ENCODE peak calls at places on chromosomes 11 and 22, in four cellular contexts. P is GF-D8, S is germinal center, R is HCEC 1CT. B is an unnamed sample.
A peak's percentile ranks its signal among the peaks of the same experiment; 100 is the strongest.

GRCh38 chr11:11261629-11262028 is 91.4 kb downstream of the CSNK2A3 start:
- DNase-seq in R (no peak), P (no peak), S (peak; percentile 82), B (no peak)

GRCh38 chr11:104830080-104830479 is 68.2 kb downstream of the CASP12 start:
- DNase-seq in R (peak; percentile 76), S (no peak), P (no peak), B (no peak)

GRCh38 chr22:21641795-21642583 is at the start of gene SDF2L1:
- DNase-seq in S (peak; percentile 99), P (peak; percentile 93), R (peak; percentile 98), B (peak; percentile 99)

GRCh38 chr11:74018331-74019005 is 9.6 kb upstream of the UCP3 start:
- DNase-seq in P (peak; percentile 66), S (no peak), R (peak; percentile 80), B (no peak)

GRCh38 chr11:18536195-18536594 is 9.5 kb upstream of the TSG101 start:
- DNase-seq in R (no peak), P (no peak), S (no peak), B (no peak)

GRCh38 chr11:61814958-61815789 is 1.6 kb downstream of the FADS1 start:
- DNase-seq in P (peak; percentile 72), R (peak; percentile 98), S (peak; percentile 57), B (peak; percentile 33)

GRCh38 chr11:65310215-65310614 is 4.5 kb upstream of the CDC42EP2 start:
- DNase-seq in P (no peak), S (no peak), R (no peak), B (no peak)

GRCh38 chr11:3101921-3102640 is 44.9 kb upstream of the CARS1 start:
- DNase-seq in S (peak; percentile 2), P (no peak), R (no peak), B (no peak)

GRCh38 chr11:13376838-13377237 is 86.2 kb downstream of the BTBD10 start:
- DNase-seq in S (no peak), P (no peak), R (no peak), B (no peak)

GRCh38 chr11:78798567-78799170 is 224.0 kb upstream of the NARS2 start:
- DNase-seq in R (peak; percentile 41), P (no peak), S (peak; percentile 45), B (no peak)

GRCh38 chr11:122703541-122704272 is 48.2 kb downstream of the UBASH3B start:
- DNase-seq in S (no peak), P (no peak), R (no peak), B (no peak)

GRCh38 chr11:95514386-95515145 is 275.0 kb downstream of the FAM76B start:
- DNase-seq in P (no peak), R (no peak), S (no peak), B (no peak)

GRCh38 chr22:18062421-18062820 is 15.4 kb upstream of the PEX26 start:
- DNase-seq in S (no peak), P (no peak), R (no peak), B (no peak)

GRCh38 chr11:2911088-2912037 is 17.9 kb downstream of the PHLDA2 start:
- DNase-seq in R (no peak), P (no peak), S (no peak), B (no peak)

GRCh38 chr11:64053699-64054098 is 18.0 kb downstream of the FLRT1 start:
- DNase-seq in R (no peak), P (no peak), S (no peak), B (no peak)

GRCh38 chr11:122327528-122327927 is 211.5 kb upstream of the BLID start:
- DNase-seq in R (no peak), S (no peak), P (no peak), B (no peak)

GRCh38 chr22:49094151-49094550 is 733.5 kb downstream of the BRD1 start:
- DNase-seq in R (no peak), S (no peak), P (no peak), B (no peak)

GRCh38 chr11:65134952-65135632 is 773 bp upstream of the SYVN1 start:
- DNase-seq in P (peak; percentile 91), R (peak; percentile 95), S (peak; percentile 96), B (peak; percentile 90)

GRCh38 chr11:3840870-3841425 is at the start of gene RHOG:
- DNase-seq in S (peak; percentile 91), R (peak; percentile 88), P (no peak), B (peak; percentile 84)

GRCh38 chr22:20937031-20937793 is 20.0 kb downstream of the CRKL start:
- DNase-seq in R (no peak), P (no peak), S (no peak), B (no peak)

GRCh38 chr22:44998296-44998695 is 11.5 kb downstream of the PHF21B start:
- DNase-seq in S (no peak), P (no peak), R (no peak), B (no peak)

GRCh38 chr11:57903441-57904123 is 120.1 kb upstream of the OR9Q1 start:
- DNase-seq in S (no peak), P (no peak), R (no peak), B (no peak)

GRCh38 chr22:30892286-30892685 is 76.3 kb downstream of the MORC2 start:
- DNase-seq in P (no peak), S (no peak), R (no peak), B (no peak)

GRCh38 chr11:106381895-106382294 is 304.4 kb downstream of the AASDHPPT start:
- DNase-seq in S (no peak), R (no peak), P (no peak), B (no peak)

GRCh38 chr11:12222099-12222751 is 111.8 kb downstream of the MICAL2 start:
- DNase-seq in R (no peak), P (no peak), S (no peak), B (no peak)

GRCh38 chr22:40552070-40552469 is 84.4 kb downstream of the MRTFA start:
- DNase-seq in R (no peak), P (no peak), S (no peak), B (no peak)

GRCh38 chr11:107508201-107508857 is 50.7 kb upstream of the CWF19L2 start:
- DNase-seq in R (no peak), P (no peak), S (no peak), B (no peak)

GRCh38 chr11:78417175-78417887 is at the start of gene GAB2:
- DNase-seq in S (peak; percentile 17), R (no peak), P (no peak), B (no peak)